ENCODE peak calls at places on chromosomes 13 and 19, in four cellular contexts. U, D, Y and C are unnamed samples. For H3K4me1, the result is how much of the 10 kb centered on the place peaks cover.

GRCh38 chr19:31448221-31448657 is 99.0 kb upstream of the TSHZ3 start:
- DNase-seq in U (peak), D (peak), Y (no peak), C (no peak)

GRCh38 chr13:47903836-47904235 is 97.2 kb downstream of the SUCLA2 start:
- DNase-seq in U (no peak), D (no peak), Y (no peak), C (peak)

GRCh38 chr13:93515267-93515666 is 288.7 kb downstream of the GPC6 start:
- DNase-seq in U (no peak), D (no peak), Y (no peak), C (no peak)

GRCh38 chr19:19538077-19538764 is at the start of gene CILP2:
- DNase-seq in U (peak), D (no peak), Y (peak), C (no peak)

GRCh38 chr13:26628706-26629105 is 71.2 kb downstream of the WASF3 start:
- DNase-seq in U (no peak), D (peak), Y (no peak), C (no peak)

GRCh38 chr13:111916201-111916600 is 150.7 kb upstream of the SOX1 start:
- DNase-seq in U (peak), D (no peak), Y (no peak), C (no peak)

GRCh38 chr13:57507752-57508463 is 123.6 kb upstream of the PCDH17 start:
- DNase-seq in U (no peak), D (no peak), Y (no peak), C (no peak)

GRCh38 chr13:28574617-28575142 is 79.8 kb upstream of the FLT1 start:
- DNase-seq in U (no peak), D (peak), Y (no peak), C (peak)

GRCh38 chr19:4393947-4394590 is 6.3 kb downstream of the SH3GL1 start:
- DNase-seq in U (no peak), D (no peak), Y (no peak), C (no peak)

GRCh38 chr19:3098515-3099346 is 4.6 kb downstream of the GNA11 start:
- DNase-seq in U (peak), D (no peak), Y (peak), C (peak)

GRCh38 chr13:74570834-74571233 is 436.6 kb upstream of the KLF12 start:
- DNase-seq in U (no peak), D (no peak), Y (no peak), C (no peak)

GRCh38 chr19:7459773-7460172 is 29.1 kb downstream of the PEX11G start:
- DNase-seq in U (no peak), D (no peak), Y (no peak), C (no peak)

GRCh38 chr19:8640402-8641004 is 10.1 kb downstream of the NFILZ start:
- DNase-seq in U (no peak), D (peak), Y (no peak), C (no peak)

GRCh38 chr19:8643860-8644653 is 13.6 kb downstream of the NFILZ start:
- DNase-seq in U (no peak), D (no peak), Y (no peak), C (no peak)

GRCh38 chr19:8641908-8642547 is 11.6 kb downstream of the NFILZ start:
- DNase-seq in U (no peak), D (peak), Y (peak), C (peak)

GRCh38 chr19:8639821-8640401 is 9.5 kb downstream of the NFILZ start:
- DNase-seq in U (no peak), D (peak), Y (no peak), C (no peak)

DNA sequence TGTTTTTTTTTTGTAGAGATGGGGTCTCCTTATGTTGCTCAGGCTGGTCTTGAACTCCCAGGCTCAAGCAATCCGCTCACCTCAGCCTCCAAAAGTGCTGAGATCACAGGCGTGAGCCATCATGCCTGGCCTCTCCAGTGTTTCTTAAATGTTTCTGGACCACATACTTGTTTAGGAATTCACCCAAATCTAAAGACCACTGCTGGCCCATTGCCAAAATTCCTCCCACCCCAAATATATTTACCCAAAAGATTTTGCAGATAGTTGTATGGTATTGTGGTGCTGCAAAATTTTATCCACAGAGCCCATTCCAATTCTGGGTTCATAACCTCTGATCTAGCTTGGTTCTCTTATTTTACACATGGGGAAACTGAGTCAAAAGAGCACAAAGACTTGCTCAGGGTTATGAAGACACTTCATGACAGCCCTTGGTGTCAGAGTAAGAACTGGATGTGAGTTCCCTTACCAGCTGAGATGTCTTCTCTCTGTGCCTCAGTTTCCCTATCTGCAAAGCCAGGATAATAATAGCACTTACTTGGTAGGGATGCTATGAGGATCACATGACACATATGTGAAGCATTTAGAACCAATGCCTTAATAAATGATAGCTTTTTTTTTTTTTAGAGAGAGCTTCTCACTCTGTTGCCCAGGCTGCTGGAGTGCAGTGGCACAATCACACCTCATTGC is 10.9 kb downstream of the NFILZ start:
- DNase-seq in U (no peak), D (no peak), Y (no peak), C (no peak)
- H3K4me1 ChIP-seq in U (under half), D (under half), Y (under half), C (under half)

GRCh38 chr19:52993342-52994178 is 20.2 kb upstream of the ERVV-1 start:
- DNase-seq in U (peak), D (peak), Y (peak), C (peak)

GRCh38 chr19:52995711-52996110 is 18.0 kb upstream of the ERVV-1 start:
- DNase-seq in U (no peak), D (no peak), Y (no peak), C (no peak)

GRCh38 chr19:52991021-52991420 is 22.7 kb upstream of the ERVV-1 start:
- DNase-seq in U (no peak), D (no peak), Y (no peak), C (no peak)

GRCh38 chr19:52991484-52991883 is 22.2 kb upstream of the ERVV-1 start:
- DNase-seq in U (no peak), D (no peak), Y (no peak), C (no peak)

GRCh38 chr19:52992109-52993004 is 21.4 kb upstream of the ERVV-1 start:
- DNase-seq in U (peak), D (no peak), Y (peak), C (peak)
- H3K4me3 ChIP-seq in U (peak), D (no peak), Y (peak), C (peak)

DNA sequence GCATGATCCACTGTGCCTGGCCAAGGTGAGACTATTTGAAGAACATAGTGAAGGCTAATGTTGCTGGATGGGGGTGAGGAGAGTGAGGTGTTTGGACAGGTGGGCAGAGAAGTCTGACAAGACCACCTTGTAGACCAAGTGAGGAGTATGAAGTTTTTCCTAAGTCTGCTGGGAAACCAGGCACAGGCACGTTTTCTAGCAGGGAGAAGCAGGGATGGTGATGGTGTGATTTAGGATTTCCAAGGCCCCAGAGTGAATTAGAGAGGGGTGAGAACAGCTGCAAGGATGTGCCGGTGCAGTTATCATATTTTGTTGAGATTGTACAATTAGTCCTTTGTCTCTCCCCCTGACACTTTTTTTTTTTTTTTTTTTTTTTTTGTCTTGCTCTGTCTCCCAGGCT is 5.6 kb upstream of the PKN1 start:
- DNase-seq in U (no peak), D (no peak), Y (no peak), C (no peak)
- H3K4me1 ChIP-seq in U (under half), D (under half), Y (under half), C (under half)

GRCh38 chr19:49814010-49814409 is 918 bp upstream of the FUZ start:
- DNase-seq in U (no peak), D (no peak), Y (no peak), C (no peak)

GRCh38 chr19:49812997-49813861 is at the start of gene FUZ:
- DNase-seq in U (peak), D (peak), Y (peak), C (peak)

GRCh38 chr19:49818691-49819331 is 722 bp downstream of the MED25 start:
- DNase-seq in U (no peak), D (no peak), Y (no peak), C (no peak)

GRCh38 chr19:49817964-49818690 is at the start of gene MED25:
- DNase-seq in U (peak), D (peak), Y (peak), C (peak)

DNA sequence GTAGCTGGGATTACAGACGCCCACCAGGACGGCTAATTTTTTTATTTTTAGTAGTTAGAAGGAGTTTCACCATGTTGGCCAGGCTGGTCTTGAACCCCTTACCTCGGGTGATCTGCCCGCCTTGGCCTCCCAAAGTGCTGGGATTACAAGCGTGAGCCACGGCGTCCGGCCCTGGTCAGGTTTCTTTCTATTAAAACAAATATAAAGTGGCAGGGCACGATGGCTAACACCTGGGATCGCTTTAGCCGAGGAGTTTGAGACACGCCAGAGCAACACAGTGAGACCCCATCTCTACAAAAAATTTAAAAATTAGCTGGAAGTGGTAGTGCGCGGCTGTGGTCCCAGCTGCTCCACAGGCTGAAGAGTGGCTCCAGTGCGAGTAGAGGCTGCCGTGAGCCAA is 1.5 kb upstream of the MED25 start:
- DNase-seq in U (no peak), D (no peak), Y (no peak), C (no peak)
- H3K4me3 ChIP-seq in U (no peak), D (peak), Y (no peak), C (no peak)

GRCh38 chr19:42200116-42200740 is 17.2 kb downstream of the DEDD2 start:
- DNase-seq in U (no peak), D (no peak), Y (no peak), C (no peak)
- H3K4me1 ChIP-seq in U (under half), D (under half), Y (half or more), C (half or more)

GRCh38 chr13:45413826-45414312 is 4.3 kb downstream of the SLC25A30 start:
- DNase-seq in U (no peak), D (no peak), Y (no peak), C (no peak)
- H3K4me3 ChIP-seq in U (no peak), D (peak), Y (no peak), C (no peak)

DNA sequence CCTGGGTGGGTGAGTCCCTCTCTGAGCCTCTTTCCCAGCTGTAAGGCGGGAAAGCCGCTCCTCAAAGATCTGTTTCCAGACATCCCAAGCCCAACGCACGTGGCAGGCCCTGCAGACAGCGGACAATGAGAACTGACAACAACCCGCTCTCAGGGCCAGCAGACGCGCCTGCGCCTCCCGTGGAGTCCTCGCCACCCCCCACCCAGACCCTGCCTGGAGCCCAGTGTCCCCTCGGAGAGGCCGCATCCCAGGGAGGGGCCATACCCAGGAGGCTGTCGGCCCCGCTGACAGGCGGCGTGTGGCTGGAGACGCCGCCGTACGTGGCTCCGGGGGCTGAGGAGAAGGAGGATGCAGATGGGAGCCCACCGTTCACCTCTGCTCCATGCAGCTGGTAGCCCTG is 16.3 kb upstream of the UQCR11 start:
- DNase-seq in U (no peak), D (no peak), Y (no peak), C (no peak)
- H3K4me1 ChIP-seq in U (under half), D (under half), Y (under half), C (under half)

GRCh38 chr13:113138792-113139551 is 16.4 kb downstream of the F10 start:
- DNase-seq in U (no peak), D (no peak), Y (no peak), C (no peak)
- H3K4me3 ChIP-seq in U (no peak), D (no peak), Y (no peak), C (no peak)